ENCODE peak calls at places on chromosomes 13 and 19, in seven cellular contexts. Y is HCT116, O is WTC11, F is NB4, V is A549, C is H1, N is GM12878. H is an unnamed sample.

GRCh38 chr13:42728507-42729180 is 52.7 kb upstream of the FAM216B start:
- DNase-seq in F (no peak), V (no peak), O (no peak), C (no peak), N (no peak), Y (no peak), H (no peak)

GRCh38 chr19:49073514-49074378 is 1.2 kb upstream of the KCNA7 start:
- DNase-seq in O (peak; percentile 68), C (peak; percentile 60), V (peak; percentile 73), Y (peak; percentile 45), N (no peak), F (peak; percentile 68), H (peak; percentile 50)

GRCh38 chr19:58166708-58167280 is 16.1 kb upstream of the ZNF274 start:
- DNase-seq in O (no peak), Y (no peak), C (no peak), V (peak; percentile 30), F (no peak), N (no peak), H (no peak)

GRCh38 chr19:31110331-31110730 is 238.9 kb downstream of the TSHZ3 start:
- DNase-seq in O (peak; percentile 57), F (peak; percentile 16), V (peak; percentile 19), C (peak; percentile 48), Y (no peak), N (no peak), H (peak; percentile 36)

GRCh38 chr19:662207-662961 is 630 bp downstream of the RNF126 start:
- DNase-seq in N (no peak), C (no peak), O (peak; percentile 46), Y (no peak), F (peak; percentile 63), V (peak; percentile 46), H (peak; percentile 74)

GRCh38 chr13:65472336-65472735 is 1757.8 kb downstream of the PCDH9 start:
- DNase-seq in V (no peak), O (no peak), N (no peak), C (no peak), F (no peak), Y (no peak), H (no peak)

GRCh38 chr13:72983085-72983768 is 75.6 kb upstream of the KLF5 start:
- DNase-seq in F (peak; percentile 31), C (no peak), O (no peak), N (no peak), Y (no peak), V (no peak), H (no peak)

GRCh38 chr13:71869274-71869673 is 2.3 kb upstream of the DACH1 start:
- DNase-seq in V (no peak), O (no peak), Y (no peak), F (no peak), N (no peak), C (no peak), H (no peak)

GRCh38 chr19:27793128-27793643 is 1419.8 kb downstream of the UQCRFS1 start:
- DNase-seq in N (peak; percentile 61), V (peak; percentile 98), O (peak; percentile 67), F (peak; percentile 89), Y (peak; percentile 90), C (peak; percentile 83), H (peak; percentile 65)

GRCh38 chr13:32581177-32581786 is 5.0 kb upstream of the PDS5B start:
- DNase-seq in N (no peak), Y (peak; percentile 10), V (no peak), F (peak; percentile 54), C (no peak), O (no peak), H (no peak)

GRCh38 chr13:45482571-45483173 is 17.9 kb downstream of the COG3 start:
- DNase-seq in C (no peak), V (no peak), N (no peak), Y (no peak), O (no peak), F (no peak), H (no peak)

GRCh38 chr19:23314505-23315241 is 64.5 kb upstream of the ZNF724 start:
- DNase-seq in N (no peak), O (no peak), C (no peak), Y (no peak), F (peak; percentile 53), V (no peak), H (no peak)

GRCh38 chr13:42539670-42540069 is 34.3 kb upstream of the TNFSF11 start:
- DNase-seq in V (no peak), F (no peak), O (no peak), C (no peak), N (no peak), Y (no peak), H (no peak)

GRCh38 chr19:37127999-37128820 is 44.3 kb downstream of the ZNF585A start:
- DNase-seq in Y (no peak), F (peak; percentile 1), N (no peak), O (no peak), V (peak; percentile 23), C (no peak), H (no peak)

GRCh38 chr13:96946709-96947311 is 47.5 kb downstream of the OXGR1 start:
- DNase-seq in F (no peak), V (no peak), O (no peak), N (no peak), Y (no peak), C (no peak), H (no peak)

GRCh38 chr19:49718511-49718910 is 27.6 kb downstream of the CPT1C start:
- DNase-seq in C (no peak), Y (no peak), V (no peak), O (no peak), N (no peak), F (no peak), H (no peak)

GRCh38 chr19:8147579-8147978 is 1.8 kb downstream of the FBN3 start:
- DNase-seq in N (no peak), O (no peak), F (no peak), V (no peak), Y (no peak), C (no peak), H (no peak)

GRCh38 chr13:65112123-65113075 is 2117.7 kb downstream of the PCDH9 start:
- DNase-seq in Y (no peak), V (peak; percentile 0), N (no peak), F (no peak), C (no peak), O (no peak), H (no peak)

GRCh38 chr13:111873676-111874178 is 193.2 kb upstream of the SOX1 start:
- DNase-seq in N (no peak), C (peak; percentile 27), O (no peak), V (no peak), Y (no peak), F (no peak), H (no peak)

GRCh38 chr13:46728777-46729176 is 68.2 kb downstream of the ESD start:
- DNase-seq in F (peak; percentile 66), C (no peak), N (no peak), Y (no peak), O (no peak), V (peak; percentile 40), H (no peak)

GRCh38 chr19:41264581-41265375 is 606 bp downstream of the HNRNPUL1 start:
- DNase-seq in V (peak; percentile 56), F (peak; percentile 73), Y (no peak), N (no peak), C (no peak), O (peak; percentile 46), H (peak; percentile 67)

GRCh38 chr19:37977391-37977790 is 70.4 kb downstream of the SIPA1L3 start:
- DNase-seq in Y (no peak), O (no peak), F (no peak), V (no peak), N (no peak), C (no peak), H (no peak)

GRCh38 chr19:5154799-5155426 is 185.7 kb downstream of the PTPRS start:
- DNase-seq in Y (no peak), N (no peak), O (no peak), V (no peak), F (no peak), C (no peak), H (peak; percentile 33)
- TF ChIP-seq MAX in Y (no peak), N (no peak), O (no peak), V (no peak), F (no peak), C (no peak), H (no peak)

DNA sequence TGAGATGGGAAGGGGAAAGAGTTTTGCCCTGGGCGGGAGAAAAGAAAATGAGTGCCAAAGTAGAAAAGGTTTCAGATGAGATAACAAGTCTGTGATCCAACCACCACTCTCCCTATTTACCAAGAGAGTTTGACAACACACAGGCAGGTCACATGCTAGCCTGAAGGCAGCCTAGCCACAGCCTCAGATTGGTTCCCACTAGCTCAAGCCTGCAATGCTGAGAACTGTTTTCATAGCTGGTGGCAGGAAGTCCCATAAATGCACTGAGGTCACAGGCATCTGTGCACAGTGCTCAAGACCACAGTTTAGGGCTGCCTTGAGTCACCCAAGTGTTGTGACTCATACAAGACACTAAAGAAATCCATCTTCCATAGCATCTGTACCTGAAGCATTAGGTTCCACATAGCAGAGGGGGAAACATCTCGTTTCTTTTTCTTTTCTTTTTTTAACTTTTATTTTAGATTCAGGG is 18.5 kb upstream of the POP4 start:
- DNase-seq in O (no peak), F (peak; percentile 80), C (no peak), N (peak; percentile 76), V (no peak), Y (no peak), H (no peak)
- TF ChIP-seq MAX in O (no peak), F (no peak), C (no peak), N (no peak), V (no peak), Y (no peak), H (no peak)

DNA sequence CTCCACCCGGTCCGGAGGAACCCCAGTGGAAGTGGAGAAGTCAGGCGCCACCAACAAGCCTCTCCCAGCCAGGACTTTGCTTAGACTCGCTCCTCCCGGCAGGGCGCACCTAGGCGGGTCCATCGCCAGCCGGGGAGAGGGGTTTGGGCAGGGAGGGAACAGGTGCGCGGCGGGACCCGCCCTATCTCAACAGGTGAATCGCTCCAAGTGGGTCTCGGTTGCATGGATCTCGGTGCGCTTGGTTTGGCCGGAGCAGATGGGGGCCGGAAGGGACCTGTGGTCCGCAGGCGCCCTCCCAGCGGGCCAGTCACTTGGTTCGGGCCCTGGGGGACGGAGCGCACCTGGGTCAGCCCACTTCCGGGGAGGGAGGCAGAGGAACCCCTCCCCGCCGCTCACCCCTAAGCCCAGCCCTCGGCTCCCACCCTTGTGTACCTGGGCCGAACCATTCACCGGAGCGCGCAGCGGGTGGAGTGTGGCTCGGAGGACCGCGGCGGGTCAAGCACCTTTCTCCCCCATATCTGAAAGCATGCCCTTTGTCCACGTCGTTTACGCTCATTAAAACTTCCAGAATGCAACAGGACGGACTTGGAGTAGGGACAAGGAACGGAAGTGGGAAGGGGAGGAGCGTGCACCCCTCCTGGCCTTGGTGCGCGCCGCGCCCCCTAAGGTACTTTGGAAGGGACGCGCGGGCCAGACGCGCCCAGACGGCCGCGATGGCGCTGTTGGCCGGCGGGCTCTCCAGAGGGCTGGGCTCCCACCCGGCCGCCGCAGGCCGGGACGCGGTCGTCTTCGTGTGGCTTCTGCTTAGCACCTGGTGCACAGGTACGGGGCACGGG is at the start of gene LSR:
- DNase-seq in C (peak; percentile 93), V (peak; percentile 61), O (peak; percentile 92), F (no peak), Y (peak; percentile 94), N (peak; percentile 70), H (no peak)
- TF ChIP-seq MAX in C (peak; percentile 60), V (no peak), O (peak; percentile 45), F (no peak), Y (peak; percentile 81), N (no peak), H (no peak)

DNA sequence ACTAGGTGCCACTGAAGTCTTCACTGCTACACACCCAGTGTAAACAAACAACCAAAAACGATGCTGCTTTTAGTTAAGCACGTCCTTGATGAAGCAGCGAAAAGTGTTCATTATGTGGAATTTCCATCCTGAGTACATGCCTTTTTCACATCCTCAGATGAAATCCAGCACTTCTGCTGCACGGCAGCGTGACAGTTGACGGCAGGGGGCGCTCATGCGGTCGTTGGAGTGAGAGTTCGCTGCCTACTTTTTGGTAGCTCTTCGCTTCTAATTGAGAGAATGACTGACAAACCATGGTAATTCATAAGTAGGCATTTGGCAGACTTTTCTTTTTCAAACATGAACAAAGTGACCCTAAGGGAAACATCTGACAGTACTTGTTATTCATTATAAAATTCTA is 1124.9 kb downstream of the EFNB2 start:
- DNase-seq in V (peak; percentile 45), O (peak; percentile 83), Y (peak; percentile 23), C (peak; percentile 92), F (peak; percentile 55), N (no peak), H (peak; percentile 3)
- TF ChIP-seq MAX in V (no peak), O (no peak), Y (no peak), C (no peak), F (no peak), N (no peak), H (no peak)